ENCODE peak calls at places on chromosome 21, in seven cellular contexts. V is A673, T is fibroblast of pulmonary artery, W is Caco-2, H is hepatocyte, Z is AG09309, D is heart right ventricle. G is an unnamed sample.

GRCh38 chr21:34358866-34359265 is 4.9 kb upstream of the KCNE2 start:
- DNase-seq in V (no peak), T (no peak), W (no peak), H (no peak), Z (no peak), D (no peak), G (no peak)

GRCh38 chr21:17987328-17987727 is 168.2 kb upstream of the C21orf91 start:
- DNase-seq in V (no peak), T (no peak), W (no peak), H (no peak), Z (no peak), D (no peak), G (no peak)

GRCh38 chr21:28781602-28782274 is 210.9 kb downstream of the LTN1 start:
- DNase-seq in V (peak; percentile 46), T (peak; percentile 62), W (no peak), H (peak; percentile 25), Z (no peak), D (no peak), G (peak; percentile 61)

GRCh38 chr21:33543505-33544129 is 779 bp downstream of the SON start:
- DNase-seq in V (no peak), T (no peak), W (no peak), H (no peak), Z (no peak), D (peak; percentile 72), G (no peak)

GRCh38 chr21:43318841-43319781 is 107.8 kb downstream of the SIK1 start:
- DNase-seq in V (peak; percentile 41), T (peak; percentile 60), W (no peak), H (peak; percentile 72), Z (no peak), D (peak; percentile 19), G (no peak)

GRCh38 chr21:34037446-34037845 is 35.9 kb upstream of the MRPS6 start:
- DNase-seq in V (no peak), T (peak; percentile 50), W (no peak), H (peak; percentile 53), Z (no peak), D (no peak), G (peak; percentile 58)

GRCh38 chr21:17729455-17729854 is 89.7 kb downstream of the C21orf91 start:
- DNase-seq in V (no peak), T (no peak), W (no peak), H (no peak), Z (no peak), D (no peak), G (no peak)

GRCh38 chr21:27132270-27132669 is 165.4 kb upstream of the ADAMTS5 start:
- DNase-seq in V (no peak), T (peak; percentile 39), W (no peak), H (no peak), Z (no peak), D (no peak), G (peak; percentile 67)

GRCh38 chr21:38956006-38956405 is 150.3 kb downstream of the ETS2 start:
- DNase-seq in V (no peak), T (no peak), W (no peak), H (no peak), Z (no peak), D (no peak), G (no peak)

GRCh38 chr21:44057960-44058651 is 46.0 kb downstream of the TRAPPC10 start:
- DNase-seq in V (no peak), T (no peak), W (no peak), H (no peak), Z (no peak), D (no peak), G (no peak)

GRCh38 chr21:38170705-38171682 is 85.8 kb upstream of the KCNJ15 start:
- DNase-seq in V (no peak), T (peak; percentile 6), W (no peak), H (no peak), Z (no peak), D (no peak), G (peak; percentile 15)

GRCh38 chr21:39363607-39364555 is 15.0 kb upstream of the HMGN1 start:
- DNase-seq in V (no peak), T (no peak), W (no peak), H (no peak), Z (no peak), D (no peak), G (no peak)

GRCh38 chr21:44326716-44327602 is 12.2 kb downstream of the CFAP410 start:
- DNase-seq in V (no peak), T (no peak), W (no peak), H (no peak), Z (no peak), D (no peak), G (no peak)

GRCh38 chr21:35323947-35324346 is 274.8 kb upstream of the RUNX1 start:
- DNase-seq in V (no peak), T (peak; percentile 19), W (no peak), H (peak; percentile 73), Z (no peak), D (no peak), G (peak; percentile 91)

GRCh38 chr21:36661511-36662309 is 37.2 kb upstream of the SIM2 start:
- DNase-seq in V (peak; percentile 55), T (peak; percentile 53), W (peak; percentile 41), H (peak; percentile 43), Z (no peak), D (no peak), G (peak; percentile 28)
- TF ChIP-seq CTCF in V (peak; percentile 61), T (peak; percentile 59), W (no peak), H (peak; percentile 41), Z (peak; percentile 55), D (peak; percentile 63), G (peak; percentile 56)

DNA sequence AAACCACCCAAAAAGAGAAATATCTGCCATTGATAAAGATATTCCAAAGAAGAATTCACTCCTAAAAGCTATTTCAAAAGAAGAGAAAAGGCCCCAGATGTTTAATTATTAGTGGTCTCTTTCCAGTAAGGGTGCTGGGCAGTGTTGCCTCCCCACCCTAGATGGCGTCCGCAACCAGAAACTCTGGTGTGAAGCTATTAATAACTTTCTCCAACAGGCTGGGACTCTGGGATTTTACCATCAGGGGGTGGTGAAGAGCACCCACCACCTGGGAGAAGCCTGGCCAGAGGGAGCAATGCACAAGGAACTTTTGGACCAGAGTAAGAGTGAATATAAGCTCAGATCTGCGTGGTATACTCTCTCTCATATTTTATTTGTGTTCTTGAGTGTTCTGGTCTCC is 115.4 kb upstream of the TIAM1 start:
- DNase-seq in V (peak; percentile 21), T (no peak), W (no peak), H (no peak), Z (no peak), D (no peak), G (no peak)
- TF ChIP-seq CTCF in V (peak; percentile 34), T (no peak), W (peak; percentile 17), H (peak; percentile 23), Z (no peak), D (no peak), G (no peak)

GRCh38 chr21:19507682-19508260 is 1104.2 kb upstream of the TMPRSS15 start:
- DNase-seq in V (peak; percentile 2), T (peak; percentile 4), W (no peak), H (peak; percentile 15), Z (no peak), D (no peak), G (no peak)
- TF ChIP-seq CTCF in V (peak; percentile 38), T (peak; percentile 16), W (no peak), H (peak; percentile 44), Z (no peak), D (no peak), G (no peak)

GRCh38 chr21:41678016-41678935 is 88.6 kb downstream of the RIPK4 start:
- DNase-seq in V (no peak), T (no peak), W (peak; percentile 90), H (peak; percentile 83), Z (no peak), D (no peak), G (no peak)
- TF ChIP-seq CTCF in V (no peak), T (no peak), W (no peak), H (no peak), Z (no peak), D (no peak), G (no peak)

DNA sequence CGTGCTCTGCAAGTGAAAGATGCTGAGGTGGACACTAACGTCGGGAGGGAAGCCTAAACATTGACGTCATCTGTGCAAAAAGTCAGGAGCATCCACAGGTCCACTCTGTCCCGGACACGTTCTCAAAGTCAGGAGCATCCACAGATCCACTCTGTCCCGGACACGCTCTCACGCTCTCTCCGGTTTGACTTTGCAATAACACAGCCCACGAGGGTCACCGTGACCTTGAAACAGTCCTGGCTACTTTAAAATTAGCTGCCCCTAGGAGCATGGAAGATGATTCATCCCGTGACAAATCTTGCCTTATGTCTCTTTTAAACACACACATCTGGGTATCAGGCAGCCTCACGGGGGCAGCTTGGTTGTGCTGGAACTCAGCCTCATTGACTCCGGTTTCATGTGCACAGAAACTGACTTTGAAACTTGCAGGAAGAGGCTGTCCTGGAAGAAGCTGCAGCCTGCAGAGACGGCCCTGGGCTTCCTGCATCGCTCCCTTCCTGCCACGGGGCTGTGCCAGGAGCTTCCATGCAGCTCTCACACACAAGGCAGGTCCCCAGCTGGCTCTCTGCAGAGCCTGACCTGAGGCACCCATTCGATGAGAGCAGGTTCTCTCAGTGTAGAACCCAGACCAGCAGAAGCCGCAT is 18.1 kb upstream of the COL18A1 start:
- DNase-seq in V (peak; percentile 63), T (peak; percentile 89), W (peak; percentile 30), H (peak; percentile 69), Z (peak; percentile 75), D (peak; percentile 51), G (peak; percentile 87)
- TF ChIP-seq CTCF in V (peak; percentile 34), T (peak; percentile 42), W (no peak), H (peak; percentile 33), Z (peak; percentile 42), D (peak; percentile 55), G (peak; percentile 27)